ENCODE peak calls at places on chromosomes 13 and 19, in six cellular contexts. One of them, this sample, is unnamed.
A peak's percentile ranks its signal among the peaks of the same experiment; 100 is the strongest.

GRCh38 chr13:41668130-41668757 is 210.9 kb downstream of the RGCC start:
- DNase-seq in fibroblast of lung: peak; percentile 90
- DNase-seq in GM23338: peak; percentile 91
- DNase-seq in adrenal gland: peak; percentile 63
- DNase-seq in heart right ventricle: no peak
- DNase-seq in HCT116: peak; percentile 86
- DNase-seq in this sample: peak; percentile 80

GRCh38 chr13:107736149-107736548 is 479.2 kb downstream of the LIG4 start:
- DNase-seq in heart right ventricle: no peak
- DNase-seq in HCT116: no peak
- DNase-seq in GM23338: no peak
- DNase-seq in fibroblast of lung: no peak
- DNase-seq in adrenal gland: no peak
- DNase-seq in this sample: no peak

GRCh38 chr13:77832339-77833100 is 86.1 kb downstream of the EDNRB start:
- DNase-seq in heart right ventricle: no peak
- DNase-seq in fibroblast of lung: peak; percentile 34
- DNase-seq in adrenal gland: no peak
- DNase-seq in GM23338: no peak
- DNase-seq in HCT116: no peak
- DNase-seq in this sample: no peak

GRCh38 chr19:4981681-4981958 is 12.7 kb downstream of the KDM4B start:
- DNase-seq in heart right ventricle: no peak
- DNase-seq in HCT116: no peak
- DNase-seq in fibroblast of lung: no peak
- DNase-seq in GM23338: no peak
- DNase-seq in adrenal gland: no peak
- DNase-seq in this sample: no peak

GRCh38 chr13:72151241-72151640 is 284.2 kb upstream of the DACH1 start:
- DNase-seq in GM23338: no peak
- DNase-seq in fibroblast of lung: peak; percentile 92
- DNase-seq in heart right ventricle: no peak
- DNase-seq in HCT116: no peak
- DNase-seq in adrenal gland: no peak
- DNase-seq in this sample: no peak

GRCh38 chr19:29384676-29385075 is 141.1 kb upstream of the VSTM2B start:
- DNase-seq in fibroblast of lung: no peak
- DNase-seq in HCT116: no peak
- DNase-seq in adrenal gland: no peak
- DNase-seq in GM23338: peak; percentile 41
- DNase-seq in heart right ventricle: no peak
- DNase-seq in this sample: no peak

GRCh38 chr13:86020350-86021002 is 221.3 kb upstream of the SLITRK6 start:
- DNase-seq in fibroblast of lung: peak; percentile 69
- DNase-seq in adrenal gland: peak; percentile 17
- DNase-seq in GM23338: no peak
- DNase-seq in heart right ventricle: no peak
- DNase-seq in HCT116: no peak
- DNase-seq in this sample: no peak

GRCh38 chr19:44747739-44748425 is 626 bp upstream of the BCL3 start:
- DNase-seq in HCT116: no peak
- DNase-seq in adrenal gland: peak; percentile 78
- DNase-seq in heart right ventricle: peak; percentile 78
- DNase-seq in fibroblast of lung: peak; percentile 70
- DNase-seq in GM23338: peak; percentile 71
- DNase-seq in this sample: peak; percentile 53

GRCh38 chr19:29819986-29820385 is 8.2 kb downstream of the CCNE1 start:
- DNase-seq in GM23338: no peak
- DNase-seq in HCT116: no peak
- DNase-seq in adrenal gland: no peak
- DNase-seq in heart right ventricle: no peak
- DNase-seq in fibroblast of lung: no peak
- DNase-seq in this sample: no peak

GRCh38 chr13:112876305-112877000 is 92.6 kb upstream of the MCF2L start:
- DNase-seq in heart right ventricle: no peak
- DNase-seq in GM23338: no peak
- DNase-seq in adrenal gland: no peak
- DNase-seq in HCT116: no peak
- DNase-seq in fibroblast of lung: no peak
- DNase-seq in this sample: no peak

GRCh38 chr13:113635709-113636108 is 22.3 kb downstream of the ATP4B start:
- DNase-seq in GM23338: no peak
- DNase-seq in heart right ventricle: no peak
- DNase-seq in adrenal gland: no peak
- DNase-seq in HCT116: no peak
- DNase-seq in fibroblast of lung: no peak
- DNase-seq in this sample: no peak

GRCh38 chr19:10112895-10113591 is 1.6 kb downstream of the P2RY11 start:
- DNase-seq in GM23338: peak; percentile 89
- DNase-seq in fibroblast of lung: peak; percentile 23
- DNase-seq in adrenal gland: peak; percentile 49
- DNase-seq in heart right ventricle: peak; percentile 58
- DNase-seq in HCT116: no peak
- DNase-seq in this sample: peak; percentile 50

GRCh38 chr13:105920375-105920774 is 615.1 kb downstream of the EFNB2 start:
- DNase-seq in fibroblast of lung: peak; percentile 60
- DNase-seq in HCT116: peak; percentile 78
- DNase-seq in adrenal gland: no peak
- DNase-seq in heart right ventricle: no peak
- DNase-seq in GM23338: no peak
- DNase-seq in this sample: no peak

GRCh38 chr19:55354698-55355212 is at the start of gene COX6B2:
- DNase-seq in heart right ventricle: no peak
- DNase-seq in HCT116: no peak
- DNase-seq in fibroblast of lung: no peak
- DNase-seq in GM23338: peak; percentile 63
- DNase-seq in adrenal gland: no peak
- DNase-seq in this sample: no peak

GRCh38 chr19:40933025-40933424 is 51.0 kb upstream of the CYP2A7 start:
- DNase-seq in fibroblast of lung: no peak
- DNase-seq in heart right ventricle: no peak
- DNase-seq in GM23338: peak; percentile 77
- DNase-seq in adrenal gland: no peak
- DNase-seq in HCT116: no peak
- DNase-seq in this sample: no peak

GRCh38 chr13:50917572-50917971 is 8.0 kb downstream of the RNASEH2B start:
- DNase-seq in GM23338: no peak
- DNase-seq in adrenal gland: no peak
- DNase-seq in heart right ventricle: no peak
- DNase-seq in fibroblast of lung: no peak
- DNase-seq in HCT116: no peak
- DNase-seq in this sample: no peak
- H3K4me1 ChIP-seq in GM23338: peaks cover 16% of the 10 kb centered on the region
- H3K4me1 ChIP-seq in adrenal gland: peaks cover 16% of the 10 kb centered on the region
- H3K4me1 ChIP-seq in heart right ventricle: peaks cover 57% of the 10 kb centered on the region
- H3K4me1 ChIP-seq in fibroblast of lung: peaks cover 6% of the 10 kb centered on the region
- H3K4me1 ChIP-seq in HCT116: no peaks in the 10 kb centered on the region
- H3K4me1 ChIP-seq in this sample: no peaks in the 10 kb centered on the region

GRCh38 chr13:24741791-24742190 is 22.2 kb upstream of the RNF17 start:
- DNase-seq in adrenal gland: no peak
- DNase-seq in HCT116: no peak
- DNase-seq in fibroblast of lung: no peak
- DNase-seq in heart right ventricle: no peak
- DNase-seq in GM23338: no peak
- DNase-seq in this sample: no peak
- H3K4me1 ChIP-seq in adrenal gland: no peaks in the 10 kb centered on the region
- H3K4me1 ChIP-seq in HCT116: no peaks in the 10 kb centered on the region
- H3K4me1 ChIP-seq in fibroblast of lung: no peaks in the 10 kb centered on the region
- H3K4me1 ChIP-seq in heart right ventricle: peaks cover 10% of the 10 kb centered on the region
- H3K4me1 ChIP-seq in GM23338: no peaks in the 10 kb centered on the region
- H3K4me1 ChIP-seq in this sample: no peaks in the 10 kb centered on the region

GRCh38 chr19:18488403-18488723 is 33.5 kb downstream of the ELL start:
- DNase-seq in fibroblast of lung: no peak
- DNase-seq in GM23338: no peak
- DNase-seq in heart right ventricle: no peak
- DNase-seq in adrenal gland: no peak
- DNase-seq in HCT116: no peak
- DNase-seq in this sample: no peak

GRCh38 chr19:18489627-18490184 is 32.2 kb downstream of the ELL start:
- DNase-seq in adrenal gland: no peak
- DNase-seq in HCT116: no peak
- DNase-seq in fibroblast of lung: no peak
- DNase-seq in heart right ventricle: no peak
- DNase-seq in GM23338: no peak
- DNase-seq in this sample: no peak

GRCh38 chr19:18491995-18492953 is 29.6 kb downstream of the ELL start:
- DNase-seq in heart right ventricle: peak; percentile 40
- DNase-seq in fibroblast of lung: no peak
- DNase-seq in HCT116: no peak
- DNase-seq in adrenal gland: no peak
- DNase-seq in GM23338: no peak
- DNase-seq in this sample: no peak

GRCh38 chr19:18488838-18489626 is 32.8 kb downstream of the ELL start:
- DNase-seq in heart right ventricle: peak; percentile 39
- DNase-seq in GM23338: peak; percentile 85
- DNase-seq in adrenal gland: peak; percentile 31
- DNase-seq in HCT116: no peak
- DNase-seq in fibroblast of lung: no peak
- DNase-seq in this sample: peak; percentile 80

DNA sequence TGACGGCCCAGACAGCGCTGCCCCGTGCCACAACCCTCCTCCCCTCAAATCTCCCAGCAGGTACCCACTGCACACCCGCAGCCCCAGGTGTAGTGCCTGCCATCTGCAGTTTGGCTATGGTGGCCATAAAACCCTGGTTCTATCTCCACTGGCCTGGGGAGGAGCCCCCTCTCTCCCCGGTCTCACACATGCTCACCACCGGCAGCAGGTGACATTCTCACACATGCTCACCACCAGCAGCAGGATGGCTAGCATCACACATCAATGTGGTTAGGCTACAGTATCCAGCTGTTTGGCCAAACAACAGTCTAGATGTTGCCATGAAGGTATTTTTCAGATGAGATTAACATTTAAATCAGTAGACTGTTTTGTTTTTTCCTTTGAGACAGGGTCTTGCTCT is 31.2 kb downstream of the ELL start:
- DNase-seq in GM23338: no peak
- DNase-seq in HCT116: no peak
- DNase-seq in heart right ventricle: no peak
- DNase-seq in fibroblast of lung: no peak
- DNase-seq in adrenal gland: no peak
- DNase-seq in this sample: no peak
- H3K4me1 ChIP-seq in GM23338: no peaks in the 10 kb centered on the region
- H3K4me1 ChIP-seq in HCT116: peaks cover 15% of the 10 kb centered on the region
- H3K4me1 ChIP-seq in heart right ventricle: peaks cover 75% of the 10 kb centered on the region
- H3K4me1 ChIP-seq in fibroblast of lung: peaks cover 11% of the 10 kb centered on the region
- H3K4me1 ChIP-seq in adrenal gland: peaks cover 77% of the 10 kb centered on the region
- H3K4me1 ChIP-seq in this sample: no peaks in the 10 kb centered on the region

GRCh38 chr19:37990362-37990761 is 83.4 kb downstream of the SIPA1L3 start:
- DNase-seq in adrenal gland: no peak
- DNase-seq in fibroblast of lung: peak; percentile 30
- DNase-seq in GM23338: peak; percentile 46
- DNase-seq in HCT116: no peak
- DNase-seq in heart right ventricle: no peak
- DNase-seq in this sample: peak; percentile 59
- H3K4me1 ChIP-seq in adrenal gland: no peaks in the 10 kb centered on the region
- H3K4me1 ChIP-seq in fibroblast of lung: no peaks in the 10 kb centered on the region
- H3K4me1 ChIP-seq in GM23338: peaks cover 60% of the 10 kb centered on the region
- H3K4me1 ChIP-seq in HCT116: peaks cover 8% of the 10 kb centered on the region
- H3K4me1 ChIP-seq in heart right ventricle: no peaks in the 10 kb centered on the region
- H3K4me1 ChIP-seq in this sample: peaks cover 61% of the 10 kb centered on the region

DNA sequence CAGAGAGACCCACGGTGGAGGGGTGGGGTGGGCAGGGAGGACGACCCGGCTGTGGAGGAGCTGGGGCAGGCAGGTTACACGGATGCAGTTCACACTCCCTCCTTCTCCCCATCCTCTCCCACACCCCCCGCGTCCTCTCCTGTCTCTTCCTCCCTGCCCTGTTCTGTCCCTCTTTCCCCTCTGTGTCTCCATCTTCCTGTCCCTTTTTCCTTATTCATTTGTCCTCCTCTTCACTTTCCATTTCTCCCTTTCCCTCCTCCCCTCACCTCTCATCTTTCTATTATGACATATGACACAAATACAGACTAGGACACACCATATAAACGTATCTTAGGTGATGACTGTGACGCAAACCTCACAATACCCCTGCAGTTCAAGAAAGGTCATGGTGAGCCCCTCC is 96.6 kb downstream of the SCGB2B2 start:
- DNase-seq in heart right ventricle: no peak
- DNase-seq in GM23338: no peak
- DNase-seq in adrenal gland: no peak
- DNase-seq in fibroblast of lung: no peak
- DNase-seq in HCT116: no peak
- DNase-seq in this sample: no peak
- H3K4me1 ChIP-seq in heart right ventricle: no peaks in the 10 kb centered on the region
- H3K4me1 ChIP-seq in GM23338: peaks cover 4% of the 10 kb centered on the region
- H3K4me1 ChIP-seq in adrenal gland: no peaks in the 10 kb centered on the region
- H3K4me1 ChIP-seq in fibroblast of lung: no peaks in the 10 kb centered on the region
- H3K4me1 ChIP-seq in HCT116: no peaks in the 10 kb centered on the region
- H3K4me1 ChIP-seq in this sample: no peaks in the 10 kb centered on the region